ENCODE peak calls at places on chromosomes 11 and 22, in eight cellular contexts. Z is stimulated activated naive CD8-positive, alpha-beta T cell treated with anti-CD3 and anti-CD28 coated beads, Interleukin-15, Interleukin-2, amounts not matched to agents 100 U/mL and 50 U/mL, for 24 hours; G is MG63; Y is AG09309; B is activated CD8-positive, alpha-beta memory T cell treated with anti-CD3 and anti-CD28 coated beads for 1 hour; T is left cardiac atrium; E is EH; V is T1000. L is an unnamed sample.
A peak's percentile ranks its signal among the peaks of the same experiment; 100 is the strongest.

GRCh38 chr11:48028909-48029685 is 48.7 kb downstream of the PTPRJ start:
- DNase-seq in Z (no peak), G (no peak), Y (no peak), B (no peak), T (no peak), E (peak; percentile 49), V (no peak), L (no peak)

GRCh38 chr11:112278803-112279202 is 18.1 kb upstream of the PLET1 start:
- DNase-seq in Z (no peak), G (no peak), Y (no peak), B (no peak), T (no peak), E (no peak), V (no peak), L (no peak)

GRCh38 chr11:120135838-120136237 is 2.1 kb downstream of the TRIM29 start:
- DNase-seq in Z (no peak), G (no peak), Y (no peak), B (no peak), T (no peak), E (no peak), V (no peak), L (peak; percentile 11)

GRCh38 chr22:49600891-49601431 is 226.7 kb downstream of the BRD1 start:
- DNase-seq in Z (no peak), G (no peak), Y (no peak), B (no peak), T (no peak), E (no peak), V (no peak), L (no peak)

GRCh38 chr11:45104790-45105084 is 41.7 kb upstream of the PRDM11 start:
- DNase-seq in Z (no peak), G (no peak), Y (no peak), B (no peak), T (no peak), E (no peak), V (no peak), L (no peak)

GRCh38 chr22:19641254-19641982 is 72.9 kb upstream of the SEPTIN5 start:
- DNase-seq in Z (no peak), G (peak; percentile 9), Y (no peak), B (no peak), T (no peak), E (peak; percentile 47), V (no peak), L (no peak)

GRCh38 chr22:41308544-41308947 is 7.2 kb downstream of the ZC3H7B start:
- DNase-seq in Z (no peak), G (no peak), Y (no peak), B (no peak), T (no peak), E (no peak), V (no peak), L (no peak)

GRCh38 chr22:45638834-45639746 is 32.5 kb upstream of the ATXN10 start:
- DNase-seq in Z (no peak), G (peak; percentile 83), Y (no peak), B (no peak), T (peak; percentile 76), E (peak; percentile 43), V (peak; percentile 27), L (no peak)

GRCh38 chr11:44840526-44840925 is 110.2 kb downstream of the TP53I11 start:
- DNase-seq in Z (no peak), G (peak; percentile 24), Y (no peak), B (no peak), T (no peak), E (no peak), V (no peak), L (no peak)

GRCh38 chr22:17121235-17122195 is at the start of gene TMEM121B:
- DNase-seq in Z (peak; percentile 54), G (peak; percentile 72), Y (no peak), B (no peak), T (peak; percentile 83), E (peak; percentile 58), V (peak; percentile 6), L (peak; percentile 91)

GRCh38 chr22:18987765-18988164 is 51.7 kb upstream of the PRODH start:
- DNase-seq in Z (peak; percentile 33), G (no peak), Y (no peak), B (no peak), T (no peak), E (no peak), V (no peak), L (no peak)

GRCh38 chr11:12253843-12254281 is 123.5 kb upstream of the PARVA start:
- DNase-seq in Z (no peak), G (no peak), Y (no peak), B (no peak), T (peak; percentile 8), E (no peak), V (no peak), L (no peak)

GRCh38 chr22:40491990-40492631 is 121.7 kb downstream of the SGSM3 start:
- DNase-seq in Z (no peak), G (no peak), Y (no peak), B (no peak), T (no peak), E (peak; percentile 60), V (no peak), L (no peak)

GRCh38 chr11:61730222-61730994 is 22.0 kb upstream of the MYRF start:
- DNase-seq in Z (no peak), G (no peak), Y (no peak), B (no peak), T (no peak), E (peak; percentile 12), V (peak; percentile 18), L (no peak)

GRCh38 chr11:114147389-114148382 is 88.2 kb downstream of the ZBTB16 start:
- DNase-seq in Z (no peak), G (no peak), Y (no peak), B (no peak), T (no peak), E (no peak), V (no peak), L (peak; percentile 67)

GRCh38 chr11:43503417-43503816 is 144.7 kb downstream of the TTC17 start:
- DNase-seq in Z (no peak), G (no peak), Y (no peak), B (no peak), T (no peak), E (no peak), V (no peak), L (no peak)

GRCh38 chr11:134131628-134132244 is 62.9 kb downstream of the JAM3 start:
- DNase-seq in Z (no peak), G (no peak), Y (no peak), B (no peak), T (no peak), E (no peak), V (no peak), L (no peak)

GRCh38 chr22:24553597-24554315 is 1.2 kb downstream of the GUCD1 start:
- DNase-seq in Z (no peak), G (no peak), Y (no peak), B (no peak), T (no peak), E (peak; percentile 40), V (no peak), L (no peak)

GRCh38 chr11:12167098-12167999 is 57.0 kb downstream of the MICAL2 start:
- DNase-seq in Z (peak; percentile 3), G (peak; percentile 37), Y (no peak), B (no peak), T (no peak), E (peak; percentile 93), V (peak; percentile 41), L (no peak)

GRCh38 chr22:21587803-21588611 is 20.5 kb downstream of the UBE2L3 start:
- DNase-seq in Z (peak; percentile 55), G (no peak), Y (no peak), B (no peak), T (no peak), E (peak; percentile 69), V (no peak), L (no peak)

GRCh38 chr11:58745705-58746364 is 14.1 kb upstream of the GLYAT start:
- DNase-seq in Z (no peak), G (no peak), Y (no peak), B (no peak), T (no peak), E (no peak), V (no peak), L (no peak)

GRCh38 chr11:8917157-8917820 is 6.3 kb downstream of the AKIP1 start:
- DNase-seq in Z (no peak), G (peak; percentile 85), Y (peak; percentile 78), B (no peak), T (no peak), E (peak; percentile 96), V (no peak), L (no peak)

GRCh38 chr11:78630155-78630554 is 55.5 kb upstream of the NARS2 start:
- DNase-seq in Z (no peak), G (no peak), Y (no peak), B (no peak), T (no peak), E (no peak), V (no peak), L (no peak)

GRCh38 chr11:45468265-45468856 is 182.2 kb upstream of the SYT13 start:
- DNase-seq in Z (no peak), G (no peak), Y (no peak), B (no peak), T (no peak), E (peak; percentile 27), V (no peak), L (no peak)

GRCh38 chr11:94774345-94774744 is 6.2 kb downstream of the AMOTL1 start:
- DNase-seq in Z (no peak), G (peak; percentile 36), Y (no peak), B (no peak), T (no peak), E (peak; percentile 45), V (no peak), L (no peak)

GRCh38 chr11:11760838-11761237 is 80.9 kb upstream of the USP47 start:
- DNase-seq in Z (no peak), G (no peak), Y (no peak), B (no peak), T (no peak), E (no peak), V (no peak), L (no peak)

GRCh38 chr11:110524227-110524626 is 94.5 kb downstream of the FDX1 start:
- DNase-seq in Z (no peak), G (no peak), Y (peak; percentile 69), B (no peak), T (no peak), E (peak; percentile 92), V (no peak), L (no peak)

L was measured in Right ventricle myocardium inferior.